ENCODE peak calls at places on chromosomes 3 and 15, in ten cellular contexts. E, A, S, D, O, Z, K, Q, J and Y are unnamed samples.

GRCh38 chr3:53730565-53730964 is 115.7 kb downstream of the CHDH start:
- DNase-seq in J (no peak), O (peak), D (peak), Z (no peak), A (no peak), E (peak), K (no peak), S (peak), Q (no peak), Y (no peak)

GRCh38 chr3:149258298-149258697 is 36.7 kb upstream of the CP start:
- DNase-seq in E (peak), S (no peak), Z (no peak), K (no peak), J (no peak), D (no peak), A (no peak), Q (no peak), O (no peak), Y (no peak)

GRCh38 chr15:38683382-38684242 is 119.0 kb upstream of the RASGRP1 start:
- DNase-seq in J (peak), Q (no peak), O (peak), A (no peak), Z (peak), D (peak), S (peak), E (peak), K (peak), Y (peak)

GRCh38 chr3:118772036-118773030 is 262.3 kb downstream of the IGSF11 start:
- DNase-seq in Q (no peak), O (no peak), D (no peak), J (no peak), K (no peak), S (no peak), Z (no peak), E (no peak), A (no peak), Y (no peak)

GRCh38 chr15:59138243-59138642 is 33.3 kb downstream of the CCNB2 start:
- DNase-seq in J (peak), D (peak), O (peak), Q (no peak), A (peak), K (peak), Z (peak), S (no peak), E (no peak), Y (no peak)

GRCh38 chr3:169458752-169459151 is 204.8 kb downstream of the MECOM start:
- DNase-seq in O (no peak), S (no peak), D (no peak), K (no peak), A (no peak), E (no peak), Q (no peak), J (no peak), Z (no peak), Y (no peak)

GRCh38 chr3:61645148-61645547 is 83.8 kb downstream of the PTPRG start:
- DNase-seq in Q (no peak), S (no peak), O (no peak), K (no peak), Z (no peak), J (no peak), D (no peak), A (no peak), E (no peak), Y (no peak)

GRCh38 chr3:45688194-45688881 is 858 bp upstream of the SACM1L start:
- DNase-seq in O (peak), D (peak), Z (peak), J (peak), S (peak), E (no peak), Q (no peak), A (no peak), K (no peak), Y (no peak)

DNA sequence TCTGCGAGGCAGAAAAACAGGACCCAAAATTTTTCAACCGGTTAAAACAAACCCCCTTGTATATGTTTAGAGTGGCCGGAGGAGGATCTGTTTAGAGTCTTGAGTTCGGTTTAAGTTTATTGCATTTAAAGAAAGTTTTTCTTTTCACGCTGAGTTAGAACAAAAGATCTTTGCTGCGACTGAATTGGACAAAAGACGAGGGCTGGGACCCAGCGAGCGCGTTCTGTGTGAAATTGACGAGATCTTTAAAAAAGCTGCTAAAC is 9.8 kb downstream of the NR2F2 start:
- DNase-seq in J (no peak), Z (no peak), O (no peak), E (no peak), D (no peak), A (no peak), S (no peak), K (no peak), Q (no peak), Y (no peak)
- H3K27ac ChIP-seq in J (no peak), Z (no peak), O (peak), E (peak), D (peak), A (peak), S (peak), K (peak), Q (peak), Y (peak)

GRCh38 chr3:42014949-42015533 is 53.1 kb upstream of the ULK4 start:
- DNase-seq in A (no peak), Z (peak), K (peak), E (peak), O (peak), J (no peak), Q (no peak), D (peak), S (peak), Y (no peak)
- H3K27ac ChIP-seq in A (no peak), Z (no peak), K (peak), E (peak), O (peak), J (peak), Q (no peak), D (peak), S (peak), Y (peak)

DNA sequence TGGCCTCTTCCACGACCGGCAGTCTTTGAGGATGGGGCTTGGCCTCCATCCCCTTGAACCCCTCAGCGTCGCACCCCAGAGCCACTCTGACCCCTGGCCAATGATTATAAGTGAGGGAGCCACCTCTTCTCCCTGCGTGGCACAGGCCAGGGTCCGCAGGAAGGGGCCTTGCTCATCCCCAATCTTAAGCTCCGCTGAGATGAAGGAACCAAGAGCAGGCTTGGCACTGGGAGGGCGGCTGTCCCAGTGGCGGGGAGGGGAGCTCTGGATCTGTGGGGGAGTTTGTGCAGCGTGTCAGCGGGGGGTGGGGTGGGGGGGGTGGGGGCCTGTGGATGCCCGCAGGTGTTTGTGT is 13.8 kb upstream of the ADPGK start:
- DNase-seq in O (no peak), K (no peak), D (no peak), S (no peak), Z (no peak), E (no peak), J (no peak), A (no peak), Q (no peak), Y (no peak)
- H3K27ac ChIP-seq in O (no peak), K (peak), D (peak), S (no peak), Z (no peak), E (peak), J (no peak), A (no peak), Q (no peak), Y (no peak)

GRCh38 chr3:8554725-8555621 is 53.4 kb downstream of the LMCD1 start:
- DNase-seq in A (no peak), K (no peak), Z (no peak), O (peak), J (no peak), S (no peak), D (peak), Q (peak), E (peak), Y (no peak)
- H3K27ac ChIP-seq in A (no peak), K (peak), Z (no peak), O (peak), J (no peak), S (no peak), D (peak), Q (peak), E (peak), Y (peak)

GRCh38 chr3:11224870-11225251 is 47.3 kb upstream of the ATG7 start:
- DNase-seq in Z (no peak), E (no peak), Q (no peak), K (no peak), O (no peak), D (no peak), J (no peak), S (no peak), A (no peak), Y (no peak)

GRCh38 chr3:11226042-11226370 is 46.2 kb upstream of the ATG7 start:
- DNase-seq in S (no peak), D (no peak), Z (no peak), E (no peak), O (no peak), K (no peak), Q (no peak), A (no peak), J (no peak), Y (no peak)

GRCh38 chr3:11230125-11230524 is 42.1 kb upstream of the ATG7 start:
- DNase-seq in E (no peak), A (no peak), D (no peak), Z (no peak), S (no peak), K (no peak), J (no peak), O (no peak), Q (no peak), Y (no peak)

GRCh38 chr3:11230807-11231206 is 41.4 kb upstream of the ATG7 start:
- DNase-seq in Q (no peak), Z (no peak), K (no peak), O (no peak), E (no peak), A (no peak), S (no peak), D (no peak), J (no peak), Y (no peak)

DNA sequence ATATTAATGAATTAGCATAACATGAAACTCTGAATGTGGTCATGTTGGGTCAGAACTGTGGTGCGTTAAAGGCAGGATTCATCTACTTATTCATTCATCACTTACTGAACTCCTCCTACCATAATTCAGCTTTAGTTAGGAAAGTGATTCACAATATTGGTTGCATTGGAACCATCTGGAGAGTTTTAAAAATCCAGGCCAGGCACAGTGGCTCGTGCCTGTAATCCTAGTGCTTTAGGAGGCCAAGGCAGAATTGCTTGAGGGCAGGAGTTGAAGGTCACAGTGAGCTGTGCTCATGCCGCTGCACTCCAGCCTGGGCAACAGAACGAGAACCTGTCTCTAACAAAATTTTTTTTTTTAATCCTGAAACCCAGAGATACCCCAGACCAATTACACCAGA is 44.2 kb upstream of the ATG7 start:
- DNase-seq in A (no peak), Z (no peak), J (no peak), D (peak), Q (no peak), K (no peak), O (no peak), E (no peak), S (no peak), Y (no peak)
- H3K27ac ChIP-seq in A (no peak), Z (no peak), J (no peak), D (no peak), Q (no peak), K (no peak), O (peak), E (no peak), S (no peak), Y (peak)

GRCh38 chr3:27570421-27571106 is 86.4 kb upstream of the SLC4A7 start:
- DNase-seq in E (peak), O (no peak), D (peak), Z (no peak), J (no peak), A (no peak), Q (no peak), S (no peak), K (no peak), Y (no peak)
- H3K27ac ChIP-seq in E (peak), O (no peak), D (peak), Z (no peak), J (no peak), A (no peak), Q (no peak), S (no peak), K (no peak), Y (peak)

GRCh38 chr3:66863205-66864135 is 134.6 kb upstream of the KBTBD8 start:
- DNase-seq in J (no peak), S (no peak), K (no peak), E (no peak), A (no peak), Q (no peak), O (no peak), Z (no peak), D (no peak), Y (no peak)
- H3K27ac ChIP-seq in J (no peak), S (no peak), K (no peak), E (no peak), A (no peak), Q (no peak), O (no peak), Z (no peak), D (no peak), Y (no peak)